ENCODE peak calls at places on chromosomes 13 and 19, in eight cellular contexts. M, B, L, F, H, I, Y and A are unnamed samples.

GRCh38 chr19:7832009-7832408 is 2.0 kb downstream of the EVI5L start:
- DNase-seq in H (no peak), I (no peak), Y (no peak), M (no peak), F (no peak), L (no peak), B (no peak), A (no peak)

GRCh38 chr13:94112227-94112626 is 367.3 kb downstream of the DCT start:
- DNase-seq in F (no peak), L (no peak), I (no peak), H (no peak), M (no peak), B (peak), Y (no peak), A (no peak)

GRCh38 chr13:99968521-99969367 is 2.8 kb downstream of the ZIC5 start:
- DNase-seq in B (no peak), M (no peak), I (no peak), F (peak), H (no peak), L (no peak), Y (no peak), A (no peak)

GRCh38 chr19:40205760-40206159 is 12.4 kb downstream of the TTC9B start:
- DNase-seq in F (peak), H (no peak), I (no peak), B (no peak), M (no peak), Y (no peak), L (no peak), A (no peak)

GRCh38 chr19:8306235-8307054 is 1.7 kb downstream of the CD320 start:
- DNase-seq in F (no peak), Y (no peak), I (peak), L (no peak), M (no peak), H (no peak), B (no peak), A (no peak)

GRCh38 chr19:3057275-3057714 is 5.0 kb downstream of the TLE5 start:
- DNase-seq in M (no peak), I (no peak), F (peak), B (peak), H (no peak), L (peak), Y (peak), A (no peak)

GRCh38 chr19:29682236-29682895 is 17.1 kb downstream of the PLEKHF1 start:
- DNase-seq in B (no peak), F (no peak), Y (no peak), H (no peak), M (no peak), L (no peak), I (no peak), A (no peak)

GRCh38 chr13:93218583-93218982 is 8.0 kb upstream of the GPC6 start:
- DNase-seq in H (no peak), F (no peak), B (no peak), I (no peak), M (no peak), Y (no peak), L (no peak), A (no peak)

GRCh38 chr19:18278521-18279265 is 2.7 kb downstream of the JUND start:
- DNase-seq in I (peak), M (no peak), L (no peak), F (no peak), B (no peak), H (no peak), Y (no peak), A (no peak)

GRCh38 chr13:62119739-62120700 is 704.4 kb upstream of the PCDH20 start:
- DNase-seq in M (peak), Y (no peak), H (peak), B (no peak), I (no peak), F (no peak), L (no peak), A (peak)

GRCh38 chr13:66860868-66861447 is 369.2 kb downstream of the PCDH9 start:
- DNase-seq in L (no peak), I (no peak), H (no peak), B (no peak), Y (no peak), M (no peak), F (no peak), A (no peak)

GRCh38 chr13:46665630-46666482 is 112.9 kb downstream of the LRCH1 start:
- DNase-seq in Y (no peak), H (no peak), L (no peak), B (no peak), F (no peak), I (no peak), M (no peak), A (no peak)

GRCh38 chr19:37999309-38000213 is 92.6 kb downstream of the SIPA1L3 start:
- DNase-seq in Y (peak), L (no peak), I (no peak), B (peak), M (no peak), F (no peak), H (no peak), A (no peak)

GRCh38 chr13:82747948-82748347 is 1134.3 kb downstream of the SLITRK1 start:
- DNase-seq in B (peak), H (no peak), F (no peak), Y (no peak), M (no peak), I (no peak), L (no peak), A (no peak)

GRCh38 chr19:53908106-53908932 is 759 bp upstream of the CACNG7 start:
- DNase-seq in F (peak), Y (no peak), M (peak), I (peak), L (peak), H (peak), B (no peak), A (peak)

GRCh38 chr19:1019980-1020867 is 699 bp downstream of the TMEM259 start:
- DNase-seq in M (no peak), I (peak), L (no peak), H (peak), B (no peak), Y (no peak), F (no peak), A (no peak)

GRCh38 chr19:42153606-42154405 is 21.6 kb upstream of the POU2F2 start:
- DNase-seq in H (no peak), Y (no peak), L (no peak), B (no peak), I (no peak), F (no peak), M (no peak), A (no peak)

GRCh38 chr13:50128406-50129048 is 113.3 kb downstream of the KCNRG start:
- DNase-seq in Y (no peak), H (no peak), F (peak), M (peak), I (peak), L (no peak), B (no peak), A (no peak)

GRCh38 chr19:13526552-13526951 is 20.3 kb upstream of the CACNA1A start:
- DNase-seq in M (no peak), H (peak), I (peak), L (no peak), Y (no peak), B (no peak), F (peak), A (no peak)

GRCh38 chr13:98301721-98302120 is 124.7 kb upstream of the RNF113B start:
- DNase-seq in F (no peak), I (no peak), H (no peak), Y (no peak), L (no peak), M (no peak), B (no peak), A (no peak)

GRCh38 chr13:109256866-109257760 is 529.3 kb downstream of the IRS2 start:
- DNase-seq in H (no peak), L (no peak), F (no peak), I (no peak), B (peak), M (no peak), Y (no peak), A (no peak)

GRCh38 chr19:58037927-58038687 is 4.3 kb downstream of the ZSCAN1 start:
- DNase-seq in I (no peak), B (no peak), H (no peak), M (no peak), F (peak), L (no peak), Y (no peak), A (no peak)

GRCh38 chr19:1590641-1591397 is 1.8 kb downstream of the MBD3 start:
- DNase-seq in F (peak), I (peak), H (peak), Y (no peak), L (no peak), M (peak), B (no peak), A (peak)

GRCh38 chr13:112177459-112177858 is 110.5 kb downstream of the SOX1 start:
- DNase-seq in M (no peak), I (no peak), H (no peak), Y (no peak), L (no peak), B (no peak), F (no peak), A (no peak)

GRCh38 chr13:111248822-111249221 is 71.6 kb upstream of the TEX29 start:
- DNase-seq in Y (no peak), I (no peak), M (no peak), B (no peak), L (no peak), H (no peak), F (no peak), A (no peak)

GRCh38 chr13:24626449-24626848 is 53.8 kb upstream of the ATP12A start:
- DNase-seq in H (no peak), B (no peak), I (no peak), L (no peak), F (no peak), Y (no peak), M (no peak), A (no peak)